ENCODE peak calls at places on chromosomes 1 and 21, in five cellular contexts. X, W, G, D and M are unnamed samples.

GRCh38 chr1:90810006-90810405 is 92.9 kb upstream of the BARHL2 start:
- DNase-seq in X (no peak), W (no peak), G (no peak), D (no peak), M (no peak)

GRCh38 chr1:232629250-232630046 is 485 bp downstream of the SIPA1L2 start:
- DNase-seq in X (no peak), W (peak; percentile 26), G (no peak), D (no peak), M (no peak)

GRCh38 chr1:94974824-94975223 is 47.9 kb upstream of the CNN3 start:
- DNase-seq in X (no peak), W (no peak), G (no peak), D (peak; percentile 94), M (no peak)

GRCh38 chr1:55234016-55234415 is 18.9 kb upstream of the USP24 start:
- DNase-seq in X (no peak), W (no peak), G (no peak), D (peak; percentile 35), M (no peak)

GRCh38 chr1:72066431-72066830 is 215.9 kb downstream of the NEGR1 start:
- DNase-seq in X (no peak), W (no peak), G (no peak), D (no peak), M (no peak)

GRCh38 chr1:41431490-41432350 is 52.8 kb downstream of the EDN2 start:
- DNase-seq in X (no peak), W (no peak), G (no peak), D (no peak), M (no peak)

GRCh38 chr1:30274176-30274936 is 449.0 kb downstream of the MATN1 start:
- DNase-seq in X (no peak), W (no peak), G (no peak), D (no peak), M (no peak)

GRCh38 chr21:45091540-45092322 is 17.4 kb downstream of the ADARB1 start:
- DNase-seq in X (no peak), W (no peak), G (no peak), D (peak; percentile 42), M (no peak)

GRCh38 chr1:56094168-56094567 is 485.2 kb downstream of the PLPP3 start:
- DNase-seq in X (no peak), W (no peak), G (no peak), D (no peak), M (no peak)

GRCh38 chr21:36097427-36098230 is 27.8 kb downstream of the CBR1 start:
- DNase-seq in X (no peak), W (no peak), G (no peak), D (no peak), M (no peak)

GRCh38 chr1:240005997-240006650 is 85.6 kb upstream of the FMN2 start:
- DNase-seq in X (no peak), W (no peak), G (no peak), D (no peak), M (no peak)

GRCh38 chr1:12112711-12113161 is 49.6 kb downstream of the TNFRSF8 start:
- DNase-seq in X (no peak), W (no peak), G (no peak), D (peak; percentile 51), M (no peak)

GRCh38 chr1:178645157-178645825 is 79.8 kb upstream of the RALGPS2 start:
- DNase-seq in X (no peak), W (no peak), G (no peak), D (peak; percentile 37), M (no peak)

GRCh38 chr1:165899461-165899941 is 72.1 kb downstream of the UCK2 start:
- DNase-seq in X (no peak), W (no peak), G (no peak), D (peak; percentile 23), M (no peak)

GRCh38 chr1:39250460-39251240 is 46.2 kb downstream of the MACF1 start:
- DNase-seq in X (no peak), W (no peak), G (no peak), D (peak; percentile 58), M (no peak)

GRCh38 chr1:116376734-116377096 is 3.7 kb downstream of the ATP1A1 start:
- DNase-seq in X (no peak), W (no peak), G (no peak), D (peak; percentile 11), M (no peak)

GRCh38 chr1:152663098-152663497 is at the start of gene LCE2D:
- DNase-seq in X (no peak), W (no peak), G (no peak), D (no peak), M (no peak)

GRCh38 chr1:152658649-152659048 is 4.5 kb upstream of the LCE2D start:
- DNase-seq in X (no peak), W (no peak), G (no peak), D (no peak), M (no peak)

GRCh38 chr1:152654110-152654509 is 9.1 kb upstream of the LCE2D start:
- DNase-seq in X (peak; percentile 55), W (peak; percentile 62), G (no peak), D (peak; percentile 33), M (peak; percentile 16)

GRCh38 chr1:152656459-152656858 is 6.7 kb upstream of the LCE2D start:
- DNase-seq in X (no peak), W (no peak), G (no peak), D (no peak), M (no peak)

DNA sequence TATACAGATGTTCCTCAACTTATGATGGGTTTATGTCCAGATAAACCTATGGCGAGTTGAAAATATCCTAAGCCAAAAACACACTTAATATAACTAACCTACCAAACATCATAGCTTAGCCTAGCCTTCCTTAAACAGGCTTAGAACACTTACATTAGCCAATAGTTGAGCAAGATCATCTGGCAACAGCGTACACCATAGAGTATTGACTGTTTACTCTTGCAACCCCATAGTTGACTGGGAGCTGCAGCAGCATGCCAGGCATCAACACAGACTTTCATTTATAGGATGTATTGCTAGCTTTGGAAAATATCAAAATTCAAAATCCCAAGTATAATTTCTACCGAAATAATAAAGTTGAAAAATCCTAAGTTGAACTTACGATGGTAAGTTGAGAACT is 5.5 kb upstream of the LCE2D start:
- DNase-seq in X (no peak), W (no peak), G (no peak), D (no peak), M (no peak)
- H3K9me3 ChIP-seq in X (no peaks in the 10 kb centered on the region), W (no peaks in the 10 kb centered on the region), G (no peaks in the 10 kb centered on the region), D (no peaks in the 10 kb centered on the region), M (no peaks in the 10 kb centered on the region)

GRCh38 chr1:207067695-207068094 is 14.6 kb downstream of the PFKFB2 start:
- DNase-seq in X (no peak), W (no peak), G (no peak), D (no peak), M (no peak)
- H3K9me3 ChIP-seq in X (no peaks in the 10 kb centered on the region), W (no peaks in the 10 kb centered on the region), G (no peaks in the 10 kb centered on the region), D (no peaks in the 10 kb centered on the region), M (no peaks in the 10 kb centered on the region)

GRCh38 chr1:23368562-23369334 is 888 bp downstream of the ZNF436 start:
- DNase-seq in X (peak; percentile 95), W (peak; percentile 86), G (peak; percentile 67), D (peak; percentile 90), M (peak; percentile 79)

GRCh38 chr1:23367451-23367790 is 2.2 kb downstream of the ZNF436 start:
- DNase-seq in X (peak; percentile 22), W (peak; percentile 15), G (no peak), D (no peak), M (no peak)

GRCh38 chr1:23367791-23368561 is 1.7 kb downstream of the ZNF436 start:
- DNase-seq in X (peak; percentile 99), W (peak; percentile 98), G (peak; percentile 93), D (peak; percentile 99), M (peak; percentile 94)

GRCh38 chr1:23366598-23366997 is 3.0 kb downstream of the ZNF436 start:
- DNase-seq in X (no peak), W (no peak), G (no peak), D (no peak), M (no peak)

DNA sequence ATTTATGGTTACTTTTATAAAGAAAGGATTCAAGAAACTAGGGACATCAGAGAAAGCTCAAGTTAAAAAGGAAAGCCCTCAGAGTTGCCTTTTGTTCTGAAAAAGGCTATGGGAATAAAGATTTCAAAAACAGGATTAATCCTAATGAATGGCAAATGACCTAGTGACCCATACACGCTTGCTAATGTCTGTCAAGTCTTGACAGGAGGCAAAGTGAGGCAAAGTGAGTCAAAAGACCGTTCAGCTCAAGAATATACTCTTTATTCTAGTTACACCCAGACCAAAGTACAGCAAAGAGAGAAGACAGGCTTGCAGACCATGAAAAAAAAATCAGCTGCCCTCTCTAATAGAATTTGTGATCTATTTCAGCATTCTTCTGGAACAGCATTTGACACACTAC is 3.5 kb downstream of the ZNF436 start:
- DNase-seq in X (no peak), W (no peak), G (no peak), D (no peak), M (no peak)
- H3K9me3 ChIP-seq in X (no peaks in the 10 kb centered on the region), W (peaks cover 57% of the 10 kb centered on the region), G (peaks cover 23% of the 10 kb centered on the region), D (peaks cover 31% of the 10 kb centered on the region), M (peaks cover 21% of the 10 kb centered on the region)

DNA sequence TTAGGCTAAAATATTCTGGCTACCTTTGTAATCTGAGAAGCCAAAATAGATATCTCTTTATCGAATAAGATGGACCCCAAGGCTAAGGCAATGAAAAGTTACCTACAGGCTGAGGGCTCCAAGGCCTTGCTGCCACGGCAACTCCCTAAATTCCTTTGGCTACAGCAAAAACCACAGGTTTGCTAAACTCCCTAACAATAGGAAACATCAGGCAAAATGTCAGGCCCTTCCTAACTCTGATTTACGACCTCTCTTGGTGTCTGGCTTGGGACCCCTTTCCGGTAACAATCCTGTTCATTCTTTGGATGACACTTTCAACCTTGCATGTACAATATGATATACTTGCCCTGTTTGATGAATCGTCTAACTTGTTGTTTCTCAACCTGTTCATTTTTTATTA is 11.3 kb upstream of the OR2T8 start:
- DNase-seq in X (no peak), W (no peak), G (no peak), D (no peak), M (no peak)
- H3K9me3 ChIP-seq in X (no peaks in the 10 kb centered on the region), W (no peaks in the 10 kb centered on the region), G (no peaks in the 10 kb centered on the region), D (peaks cover 7% of the 10 kb centered on the region), M (no peaks in the 10 kb centered on the region)

GRCh38 chr1:25023826-25024225 is 93.8 kb upstream of the RUNX3 start:
- DNase-seq in X (no peak), W (no peak), G (no peak), D (no peak), M (no peak)
- H3K9me3 ChIP-seq in X (no peaks in the 10 kb centered on the region), W (no peaks in the 10 kb centered on the region), G (no peaks in the 10 kb centered on the region), D (no peaks in the 10 kb centered on the region), M (no peaks in the 10 kb centered on the region)

DNA sequence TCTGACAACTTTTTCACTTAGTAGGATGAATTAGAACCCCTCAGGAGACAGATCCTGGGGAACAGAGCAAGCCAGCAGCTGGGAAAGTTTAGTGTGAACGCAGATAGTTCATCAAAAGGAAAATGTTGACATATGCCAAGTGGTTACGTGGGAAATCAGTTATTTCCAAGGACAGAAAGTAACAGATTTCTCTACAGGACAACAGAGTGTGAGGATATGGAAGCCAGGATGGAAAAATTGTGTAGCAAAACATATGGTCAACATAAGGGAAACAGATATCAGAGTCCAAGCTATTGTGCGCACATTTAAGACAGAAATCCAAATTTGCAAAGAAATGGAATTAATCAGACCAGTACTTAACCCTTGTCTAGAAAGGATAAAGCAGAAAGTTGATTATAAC is 419.5 kb downstream of the LRRIQ3 start:
- DNase-seq in X (no peak), W (no peak), G (no peak), D (no peak), M (no peak)
- H3K9me3 ChIP-seq in X (no peaks in the 10 kb centered on the region), W (no peaks in the 10 kb centered on the region), G (no peaks in the 10 kb centered on the region), D (no peaks in the 10 kb centered on the region), M (no peaks in the 10 kb centered on the region)